ENCODE peak calls at places on chromosomes 1 and 21, in four cellular contexts. J is K562, H is HepG2, Z is HCT116. Y is an unnamed sample.

GRCh38 chr1:199002670-199003069 is 363.8 kb downstream of the PTPRC start:
- DNase-seq in Z (no peak), J (no peak), H (no peak), Y (no peak)

GRCh38 chr1:7233646-7234470 is 448.6 kb downstream of the CAMTA1 start:
- DNase-seq in H (no peak), Z (no peak), J (no peak), Y (no peak)

GRCh38 chr1:46616277-46617107 is at the start of gene MOB3C:
- DNase-seq in H (no peak), J (peak; percentile 89), Z (no peak), Y (no peak)

GRCh38 chr1:59077739-59078503 is 219.0 kb upstream of the FGGY start:
- DNase-seq in Z (no peak), J (no peak), H (no peak), Y (no peak)

GRCh38 chr1:43550598-43551246 is 20.0 kb downstream of the PTPRF start:
- DNase-seq in Z (no peak), J (peak; percentile 64), H (no peak), Y (no peak)

GRCh38 chr1:30491831-30492230 is 231.6 kb downstream of the MATN1 start:
- DNase-seq in Z (no peak), H (no peak), J (no peak), Y (no peak)

GRCh38 chr1:157107702-157108101 is 8.1 kb upstream of the ETV3L start:
- DNase-seq in H (no peak), J (no peak), Z (no peak), Y (no peak)

GRCh38 chr1:161313554-161314200 is 504 bp upstream of the SDHC start:
- DNase-seq in Z (no peak), J (no peak), H (peak; percentile 43), Y (no peak)

GRCh38 chr1:245599413-245600174 is 444.8 kb downstream of the KIF26B start:
- DNase-seq in J (no peak), H (no peak), Z (no peak), Y (no peak)

GRCh38 chr1:93615201-93616150 is 66.2 kb downstream of the BCAR3 start:
- DNase-seq in J (peak; percentile 50), Z (no peak), H (peak; percentile 80), Y (no peak)

GRCh38 chr1:9340172-9340854 is 47.6 kb downstream of the SPSB1 start:
- DNase-seq in H (no peak), J (no peak), Z (no peak), Y (no peak)

GRCh38 chr1:26574690-26575349 is 45.3 kb downstream of the RPS6KA1 start:
- DNase-seq in H (no peak), J (no peak), Z (no peak), Y (no peak)

GRCh38 chr1:39128959-39129358 is 75.5 kb upstream of the MACF1 start:
- DNase-seq in Z (peak; percentile 61), H (no peak), J (no peak), Y (no peak)

DNA sequence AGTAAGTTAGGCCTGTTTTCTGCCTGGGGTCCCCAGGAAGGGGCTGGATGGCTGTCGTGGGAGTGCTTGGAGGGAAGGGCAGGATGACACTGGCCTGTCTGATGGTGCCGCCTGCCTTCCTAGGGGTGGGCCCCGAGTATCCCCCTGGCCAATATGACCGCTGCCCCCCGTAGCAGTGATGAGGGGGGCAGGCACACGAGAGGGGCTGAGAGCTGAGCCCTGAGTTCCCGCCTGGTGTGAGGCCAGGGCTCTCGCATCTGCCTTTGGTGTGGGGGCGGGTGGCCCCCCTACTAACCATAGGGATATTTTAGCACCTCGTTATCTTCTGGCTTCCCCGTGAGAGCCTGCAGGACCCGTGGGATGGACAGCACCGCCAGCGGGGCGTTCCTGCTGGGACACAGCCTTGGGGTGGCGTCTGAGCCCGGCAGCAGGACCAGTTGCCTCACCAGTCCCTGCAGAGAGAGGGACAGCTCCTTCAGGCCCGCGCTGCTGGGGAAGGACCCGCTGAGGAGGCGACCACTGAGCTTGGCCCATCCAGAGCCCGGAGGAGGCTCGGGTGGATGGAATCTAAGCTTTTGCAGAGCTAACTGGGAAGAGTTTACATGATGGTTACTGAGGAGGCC is 10.4 kb downstream of the KRTAP10-1 start:
- DNase-seq in Z (no peak), J (no peak), H (no peak), Y (no peak)
- TF ChIP-seq TCF7L2 in Z (no peak), J (no peak), H (no peak), Y (no peak)

GRCh38 chr1:92476071-92476607 is 10.6 kb downstream of the GFI1 start:
- DNase-seq in J (no peak), Z (no peak), H (no peak), Y (no peak)

GRCh38 chr1:92480813-92481597 is 5.7 kb downstream of the GFI1 start:
- DNase-seq in Z (no peak), J (no peak), H (no peak), Y (no peak)

GRCh38 chr1:92480200-92480812 is 6.4 kb downstream of the GFI1 start:
- DNase-seq in Z (no peak), J (no peak), H (no peak), Y (no peak)

GRCh38 chr1:92479587-92479986 is 7.1 kb downstream of the GFI1 start:
- DNase-seq in J (no peak), Z (no peak), H (no peak), Y (no peak)

GRCh38 chr1:92478393-92478792 is 8.3 kb downstream of the GFI1 start:
- DNase-seq in H (no peak), Z (no peak), J (no peak), Y (no peak)
- H3K4me1 ChIP-seq in H (no peaks in the 10 kb centered on the region), Z (no peaks in the 10 kb centered on the region), J (no peaks in the 10 kb centered on the region), Y (peaks cover 2% of the 10 kb centered on the region)

GRCh38 chr21:38042246-38042645 is 126.0 kb upstream of the KCNJ6 start:
- DNase-seq in Z (no peak), J (no peak), H (no peak), Y (no peak)

DNA sequence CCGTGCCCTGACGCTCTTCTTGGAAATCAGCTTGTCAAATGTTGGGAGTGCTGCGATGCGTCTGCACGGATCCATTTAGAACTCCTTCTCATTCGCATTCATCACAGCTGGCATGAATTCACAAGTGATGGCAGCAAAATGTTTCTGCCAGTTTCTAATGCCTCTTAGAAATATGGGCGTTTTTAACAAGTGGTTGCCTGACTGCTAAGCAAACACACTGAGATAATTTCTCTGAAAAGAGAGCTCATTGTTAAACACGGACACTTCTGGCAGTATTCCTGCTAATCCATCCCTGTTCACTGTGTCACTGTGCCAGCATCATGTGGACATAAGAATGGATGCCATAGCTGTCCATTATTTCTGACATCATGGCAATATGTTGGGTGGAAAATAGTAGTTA is 132.0 kb upstream of the KCNJ6 start:
- DNase-seq in Z (no peak), H (no peak), J (no peak), Y (no peak)
- TF ChIP-seq TCF7L2 in Z (no peak), H (no peak), J (no peak), Y (no peak)

DNA sequence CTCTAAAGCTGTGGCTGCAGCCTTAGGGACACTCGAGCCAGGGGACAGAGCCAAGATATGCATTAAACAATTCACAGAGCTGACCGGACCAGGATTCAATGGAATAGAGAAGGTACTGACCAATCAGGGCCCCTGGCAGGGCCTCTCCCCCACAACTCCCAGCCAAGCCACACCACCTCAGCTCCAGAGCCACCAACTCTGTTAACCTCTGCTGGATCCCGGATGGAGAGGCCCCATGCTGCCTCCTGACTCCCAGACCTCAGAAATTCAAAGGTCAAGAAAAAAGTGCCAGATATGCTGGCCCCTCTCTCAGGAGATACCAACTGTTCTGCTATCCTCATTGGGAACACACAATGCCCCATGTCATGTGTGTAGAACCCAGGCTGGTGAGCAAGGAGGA is 62.1 kb downstream of the CD46 start:
- DNase-seq in J (no peak), H (no peak), Z (no peak), Y (no peak)
- H3K4me1 ChIP-seq in J (peaks cover 61% of the 10 kb centered on the region), H (peaks cover 5% of the 10 kb centered on the region), Z (no peaks in the 10 kb centered on the region), Y (no peaks in the 10 kb centered on the region)

DNA sequence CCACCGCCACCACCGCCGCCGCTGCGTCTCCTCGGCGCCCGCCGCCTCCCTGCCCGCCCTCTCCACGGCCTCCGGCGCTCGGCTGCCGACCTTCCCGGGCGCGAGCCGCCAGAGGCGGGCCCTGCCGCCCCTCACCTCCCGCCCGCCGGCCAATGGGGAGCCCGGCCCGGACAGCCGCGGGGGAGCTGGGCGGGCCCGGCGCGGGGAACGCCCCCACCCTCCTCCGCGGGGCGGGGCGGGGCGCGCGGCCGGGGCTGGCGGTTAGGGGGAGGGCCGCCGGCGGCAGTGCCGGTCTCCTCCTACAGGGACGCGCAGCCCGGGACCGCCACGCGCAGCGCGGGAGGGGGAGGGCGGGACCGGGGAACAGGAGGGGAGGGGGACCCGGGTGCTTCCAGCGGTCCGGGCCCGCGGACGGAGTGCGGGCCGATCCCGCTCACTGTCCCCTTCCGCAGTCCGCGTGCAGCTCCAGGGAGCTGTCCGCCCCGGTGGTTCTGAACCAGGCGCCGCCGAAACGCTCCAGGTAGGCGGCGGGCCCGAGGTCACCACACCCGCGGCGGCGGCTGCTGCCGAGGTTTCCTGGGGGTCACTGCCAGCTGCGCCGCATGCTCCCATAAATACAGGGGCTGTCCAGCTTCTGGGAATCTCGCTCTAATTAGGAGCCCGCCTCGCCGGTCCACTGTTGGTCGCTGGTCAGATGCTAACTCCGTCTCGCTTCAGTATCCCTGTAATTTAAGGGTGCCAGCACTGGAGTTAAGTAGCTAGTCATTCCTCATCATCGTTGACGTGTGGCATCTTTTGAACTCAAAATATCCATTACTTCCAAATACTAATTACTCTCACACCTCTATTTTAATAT is at the start of gene PGBD5:
- DNase-seq in J (peak; percentile 99), Z (no peak), H (peak; percentile 41), Y (no peak)
- TF ChIP-seq TCF7L2 in J (no peak), Z (no peak), H (no peak), Y (no peak)